ENCODE peak calls at places on chromosome 19, in six cellular contexts. F is A549, R is HepG2, M is K562, V is GM12878, L is upper lobe of left lung. S is an unnamed sample.

GRCh38 chr19:21568816-21569496 is 63.6 kb downstream of the ZNF429 start:
- ATAC-seq in M (no peak), L (peak), F (no peak), V (no peak), R (no peak), S (peak)

GRCh38 chr19:38024991-38025716 is 118.1 kb downstream of the SIPA1L3 start:
- ATAC-seq in F (no peak), R (no peak), M (peak), L (no peak), V (no peak), S (no peak)

GRCh38 chr19:38003427-38004099 is 96.6 kb downstream of the SIPA1L3 start:
- ATAC-seq in F (no peak), V (peak), M (no peak), R (no peak), L (peak), S (peak)

GRCh38 chr19:40219721-40220276 is 1.6 kb upstream of the TTC9B start:
- ATAC-seq in F (peak), M (peak), R (no peak), L (no peak), V (no peak), S (no peak)

GRCh38 chr19:7699003-7699402 is 2.9 kb downstream of the FCER2 start:
- ATAC-seq in V (no peak), F (peak), M (no peak), R (no peak), L (no peak), S (no peak)

GRCh38 chr19:46901701-46902401 is 41.1 kb downstream of the ARHGAP35 start:
- ATAC-seq in L (no peak), F (no peak), M (no peak), V (no peak), R (no peak), S (no peak)

GRCh38 chr19:7533281-7533819 is 2.2 kb upstream of the PNPLA6 start:
- ATAC-seq in M (no peak), R (no peak), F (no peak), L (peak), V (no peak), S (peak)

GRCh38 chr19:16018106-16018755 is 58.1 kb upstream of the TPM4 start:
- ATAC-seq in L (no peak), M (no peak), R (no peak), F (no peak), V (no peak), S (no peak)

GRCh38 chr19:15114153-15114540 is 6.9 kb downstream of the SYDE1 start:
- ATAC-seq in V (no peak), M (no peak), R (no peak), L (no peak), F (peak), S (no peak)

DNA sequence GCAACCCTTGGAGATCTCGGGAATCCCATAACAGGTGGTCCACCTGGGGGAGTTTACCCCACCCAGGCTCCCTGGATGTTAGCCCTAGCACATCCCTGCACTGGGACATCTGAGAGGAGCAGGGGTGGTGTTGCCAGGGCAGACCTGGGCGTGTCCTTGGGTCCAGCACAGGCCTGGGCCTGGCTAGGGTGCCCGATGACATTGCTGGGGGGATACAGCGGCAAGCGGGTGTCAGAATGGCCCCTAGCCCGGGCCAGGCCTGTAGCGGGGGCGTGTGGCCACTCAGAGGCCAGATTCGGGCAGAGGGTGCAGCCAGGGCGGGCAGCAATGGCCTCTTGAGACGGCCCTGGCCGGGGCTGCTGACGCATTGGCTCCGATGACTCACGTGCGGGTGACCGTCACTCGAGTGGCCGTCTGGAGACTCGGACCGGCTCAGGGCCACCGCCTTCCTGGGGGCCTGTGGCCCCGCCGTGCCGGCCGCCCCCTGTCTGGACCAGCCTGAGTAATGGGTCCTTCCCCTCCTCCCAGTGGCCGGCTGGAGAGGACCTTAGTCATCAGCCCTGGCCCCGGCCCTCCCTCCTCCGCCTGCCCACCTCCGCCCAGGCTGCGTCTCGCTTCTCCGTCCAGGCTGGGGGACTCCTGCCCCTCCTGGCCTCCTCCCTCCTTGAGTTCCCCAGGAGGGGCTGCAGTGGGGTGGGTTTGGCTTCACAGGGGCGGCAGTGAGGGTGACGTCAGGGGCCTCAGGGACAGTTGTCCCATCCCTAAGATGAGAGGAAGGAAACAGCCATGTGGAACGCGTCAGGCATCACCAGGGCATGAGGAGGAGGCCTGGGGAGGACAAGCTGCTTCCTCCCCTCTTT is 23.2 kb upstream of the CRTC1 start:
- ATAC-seq in M (peak), L (peak), F (peak), R (no peak), V (no peak), S (peak)
- TF ChIP-seq EP300 in M (no peak), L (no peak), F (peak), R (no peak), V (no peak), S (no peak)

DNA sequence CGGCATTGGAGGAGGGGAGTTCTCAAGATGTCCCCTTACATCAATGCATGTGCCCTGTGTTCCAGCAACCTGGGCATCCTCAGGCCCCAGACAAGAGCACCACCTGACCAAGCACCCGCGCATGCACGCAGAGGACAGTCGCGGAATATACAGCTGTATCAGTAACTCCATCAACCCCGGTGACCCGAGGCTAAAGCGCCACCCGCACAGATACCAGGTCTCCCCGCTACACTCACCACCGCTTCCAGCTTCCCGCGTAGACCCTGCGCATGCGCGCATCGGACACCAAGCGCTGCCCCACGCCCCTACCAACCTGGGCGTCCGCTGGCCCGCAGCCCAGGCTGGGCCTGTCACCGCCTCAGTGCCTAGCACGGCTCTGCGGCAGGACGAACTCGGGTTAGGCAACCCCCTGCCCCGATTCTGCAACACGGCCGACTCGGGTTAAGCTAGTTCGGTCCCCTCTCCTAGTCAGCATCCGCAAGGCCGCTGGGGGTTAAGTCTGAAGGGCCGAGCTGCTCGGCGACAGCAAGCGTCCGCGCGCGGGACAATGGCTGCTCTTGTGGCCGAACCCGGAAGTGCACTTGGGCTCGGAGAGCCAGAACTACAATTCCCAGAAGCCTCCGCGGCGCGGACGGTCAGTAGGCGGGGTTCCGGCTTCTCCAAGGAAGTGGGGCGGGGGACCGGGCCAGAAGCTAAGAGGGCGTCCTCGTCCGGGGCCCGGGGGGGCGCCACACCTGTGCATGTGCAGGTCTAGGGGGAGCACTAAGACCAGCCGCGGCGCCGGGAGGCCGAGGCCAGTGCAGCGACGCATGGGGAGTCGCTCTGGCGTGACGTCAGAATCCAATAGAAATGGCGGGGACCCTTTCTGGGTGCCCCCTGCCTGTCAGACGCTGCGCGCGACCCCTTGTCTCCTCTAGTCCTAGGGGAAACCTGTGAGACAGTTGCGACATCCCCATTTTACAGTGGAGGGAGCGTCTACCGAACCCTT is at the start of gene ZNF180:
- ATAC-seq in V (peak), M (peak), L (peak), R (peak), F (peak), S (peak)
- TF ChIP-seq POLR2A in V (peak), M (peak), L (peak), R (peak), F (peak), S (peak)

GRCh38 chr19:43465468-43466120 is at the start of gene LYPD3:
- ATAC-seq in V (no peak), M (no peak), F (no peak), L (no peak), R (no peak), S (no peak)
- H3K4me3 ChIP-seq in V (no peak), M (peak), F (peak), L (peak), R (peak), S (no peak)

GRCh38 chr19:56398809-56399208 is 5.3 kb upstream of the ZNF583 start:
- ATAC-seq in M (no peak), R (no peak), L (no peak), F (no peak), V (no peak), S (no peak)

DNA sequence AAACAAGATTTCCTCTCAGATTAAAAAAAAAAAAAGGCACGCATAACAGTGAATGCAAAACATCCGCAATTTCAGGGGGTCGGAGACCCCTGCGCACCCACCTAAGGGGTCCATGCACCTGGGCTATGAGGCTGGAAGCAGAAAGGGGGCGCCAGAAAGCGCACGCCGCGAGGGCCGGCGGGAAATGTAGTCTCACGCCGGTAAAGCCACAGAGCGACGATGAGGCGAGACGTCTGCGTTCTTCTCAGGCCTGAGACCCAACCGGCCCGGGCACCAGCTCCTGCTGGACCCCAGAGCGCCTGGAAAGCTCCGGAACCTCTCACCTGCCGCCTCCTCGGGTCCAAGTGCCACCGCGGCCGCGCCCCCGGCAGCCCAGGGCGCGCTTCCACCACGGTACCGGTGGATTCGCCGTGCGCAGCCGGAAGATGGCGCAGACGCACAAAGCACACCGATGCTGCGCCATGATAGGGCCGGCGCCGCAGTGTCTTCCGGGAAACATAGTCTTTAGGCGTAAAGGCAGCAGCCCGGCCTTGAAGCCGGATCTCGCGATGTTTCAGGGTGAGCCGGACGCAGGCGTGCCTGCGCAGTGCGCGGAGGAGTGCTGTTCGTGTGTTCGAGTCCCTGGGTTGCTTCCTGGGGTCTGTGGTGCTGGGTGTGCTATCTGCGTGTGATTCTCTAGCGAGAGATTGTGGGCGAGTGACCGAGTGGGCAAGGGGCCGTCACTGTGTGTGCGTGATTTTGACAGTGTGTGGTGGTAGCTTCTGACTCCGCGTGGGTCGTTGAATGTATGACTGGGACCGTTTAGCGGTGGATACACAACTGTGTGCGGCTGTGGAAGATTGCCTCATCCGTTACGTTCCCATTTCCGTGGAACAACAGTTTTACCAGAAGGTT is at the start of gene ZNF582:
- ATAC-seq in F (peak), R (peak), L (peak), M (peak), V (peak), S (peak)
- TF ChIP-seq EP300 in F (no peak), R (no peak), L (no peak), M (no peak), V (no peak), S (no peak)

GRCh38 chr19:18171605-18172327 is 1.8 kb upstream of the IFI30 start:
- ATAC-seq in R (no peak), M (peak), V (peak), F (no peak), L (no peak), S (no peak)

GRCh38 chr19:18172331-18173053 is 1.1 kb upstream of the IFI30 start:
- ATAC-seq in R (no peak), F (no peak), M (no peak), L (no peak), V (no peak), S (no peak)

GRCh38 chr19:18174983-18175382 is 1.4 kb downstream of the IFI30 start:
- ATAC-seq in R (no peak), V (no peak), L (no peak), F (no peak), M (no peak), S (no peak)

GRCh38 chr19:18173054-18173571 is 500 bp upstream of the IFI30 start:
- ATAC-seq in F (peak), R (no peak), M (no peak), L (peak), V (peak), S (peak)

GRCh38 chr19:18173572-18174294 is at the start of gene IFI30:
- ATAC-seq in L (peak), F (peak), M (peak), V (peak), R (peak), S (peak)
- TF ChIP-seq POLR2A in L (peak), F (peak), M (peak), V (peak), R (peak), S (no peak)

GRCh38 chr19:44498988-44499387 is 1.3 kb downstream of the ZNF180 start:
- ATAC-seq in R (no peak), V (no peak), L (no peak), F (no peak), M (no peak), S (no peak)
- H3K4me3 ChIP-seq in R (peak), V (peak), L (peak), F (peak), M (peak), S (peak)

GRCh38 chr19:750640-751423 is at the start of gene MISP:
- ATAC-seq in V (no peak), M (no peak), L (peak), R (peak), F (peak), S (no peak)

GRCh38 chr19:755063-755462 is 4.2 kb downstream of the MISP start:
- ATAC-seq in F (no peak), V (no peak), L (no peak), R (no peak), M (no peak), S (no peak)

GRCh38 chr19:751501-752341 is 809 bp downstream of the MISP start:
- ATAC-seq in V (no peak), F (peak), L (peak), M (peak), R (peak), S (peak)

GRCh38 chr19:754530-754929 is 3.6 kb downstream of the MISP start:
- ATAC-seq in R (no peak), F (no peak), M (no peak), L (no peak), V (no peak), S (no peak)

DNA sequence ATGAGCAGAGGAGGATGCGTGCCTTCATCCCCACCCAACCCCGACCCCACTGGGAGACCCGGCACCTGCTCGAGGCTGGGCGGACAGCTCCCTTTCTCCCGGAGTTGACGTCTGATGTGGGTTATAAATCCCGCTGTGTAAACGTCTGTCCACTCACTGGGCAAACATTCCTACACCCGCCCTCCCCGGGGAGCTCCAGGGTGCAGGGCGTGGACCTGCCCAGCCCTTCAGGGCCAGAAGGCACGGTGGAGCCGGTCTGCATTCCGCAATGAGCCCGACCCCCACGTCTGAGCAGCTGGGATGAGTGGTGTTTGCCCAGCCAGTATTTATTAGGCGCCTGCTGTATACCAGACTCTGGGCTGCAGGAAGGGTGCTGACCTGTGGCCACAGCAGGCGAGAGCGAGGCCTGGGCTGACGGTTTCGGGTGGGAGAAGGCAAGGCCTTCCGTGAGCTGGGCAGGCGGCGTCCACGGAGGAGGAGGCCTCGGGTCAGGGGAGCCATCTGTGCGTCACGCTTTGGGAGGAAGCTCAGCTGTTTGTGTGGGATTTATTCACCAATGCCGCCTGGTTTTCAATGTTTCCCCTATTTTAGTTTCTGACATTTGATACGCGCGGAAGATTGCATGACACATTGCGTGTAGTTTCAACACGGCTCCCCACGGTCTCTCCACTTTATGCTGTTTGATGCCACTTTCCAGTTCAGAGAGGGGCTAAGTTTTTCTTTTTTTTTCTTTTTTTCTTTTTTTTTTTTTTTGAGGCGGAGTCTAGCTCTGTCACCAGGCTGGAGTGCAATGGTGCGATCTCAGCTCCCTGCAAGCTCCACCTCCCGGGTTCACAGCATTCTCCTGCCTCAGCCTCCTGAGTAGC is 2.0 kb downstream of the MISP start:
- ATAC-seq in M (no peak), F (peak), R (peak), V (no peak), L (peak), S (peak)
- TF ChIP-seq EP300 in M (no peak), F (peak), R (no peak), V (no peak), L (no peak), S (no peak)

GRCh38 chr19:44951179-44952159 is 3.7 kb upstream of the CLPTM1 start:
- ATAC-seq in L (no peak), F (peak), R (peak), M (peak), V (peak), S (no peak)

GRCh38 chr19:44947041-44947581 is 1.3 kb downstream of the APOC2 start:
- ATAC-seq in L (no peak), V (no peak), F (no peak), M (no peak), R (no peak), S (no peak)

GRCh38 chr19:44948763-44949374 is 3.0 kb downstream of the APOC2 start:
- ATAC-seq in V (no peak), M (no peak), F (no peak), R (no peak), L (no peak), S (no peak)

GRCh38 chr19:44949550-44949949 is 3.7 kb downstream of the APOC2 start:
- ATAC-seq in F (no peak), V (no peak), M (no peak), L (no peak), R (no peak), S (no peak)

GRCh38 chr19:44948237-44948636 is 2.4 kb downstream of the APOC2 start:
- ATAC-seq in F (no peak), L (no peak), R (no peak), V (no peak), M (peak), S (no peak)
- TF ChIP-seq POLR2A in F (no peak), L (no peak), R (peak), V (no peak), M (no peak), S (no peak)

GRCh38 chr19:13096968-13097330 is 5.7 kb downstream of the LYL1 start:
- ATAC-seq in V (no peak), F (no peak), M (no peak), L (no peak), R (no peak), S (no peak)

GRCh38 chr19:13094285-13094595 is 8.4 kb downstream of the LYL1 start:
- ATAC-seq in R (no peak), V (no peak), L (no peak), M (no peak), F (no peak), S (no peak)

GRCh38 chr19:13094771-13095392 is 7.8 kb downstream of the LYL1 start:
- ATAC-seq in V (peak), M (no peak), L (no peak), F (peak), R (no peak), S (no peak)

GRCh38 chr19:13095934-13096890 is 6.4 kb downstream of the LYL1 start:
- ATAC-seq in M (peak), V (no peak), L (no peak), F (no peak), R (peak), S (no peak)

GRCh38 chr19:13095393-13095784 is 7.3 kb downstream of the LYL1 start:
- ATAC-seq in F (no peak), L (no peak), R (no peak), V (no peak), M (no peak), S (no peak)
- H3K4me3 ChIP-seq in F (no peak), L (peak), R (no peak), V (no peak), M (no peak), S (peak)

DNA sequence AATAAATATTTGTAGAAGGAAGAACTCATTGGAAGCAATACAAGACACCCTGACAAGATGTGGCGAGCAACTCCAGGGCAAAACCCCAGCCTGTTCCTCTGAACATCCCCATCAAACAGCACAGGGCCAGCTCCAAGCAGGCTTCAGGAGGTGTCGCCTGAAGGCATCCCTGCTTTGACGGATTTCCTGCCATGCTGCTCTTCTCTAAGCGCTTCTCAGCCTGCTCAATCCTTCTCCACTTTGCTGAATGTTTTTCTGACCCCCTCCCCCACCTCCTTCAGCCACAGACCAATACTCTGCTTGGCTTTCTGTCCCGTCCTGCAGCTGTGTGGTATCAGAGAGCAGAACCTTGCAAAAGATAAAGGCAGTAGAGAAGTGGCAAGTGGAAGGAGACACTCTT is 28.4 kb downstream of the C19orf81 start:
- ATAC-seq in F (no peak), R (no peak), L (no peak), M (no peak), V (no peak), S (no peak)
- TF ChIP-seq EP300 in F (no peak), R (no peak), L (no peak), M (no peak), V (no peak), S (no peak)

S was measured in gastroesophageal sphincter.